ENCODE peak calls at places on chromosome 7, in nine cellular contexts. E, B, A, T, K, D, Y, F and V are unnamed samples.

GRCh38 chr7:36128448-36129047 is 24.5 kb upstream of the EEPD1 start:
- DNase-seq in E (peak), B (peak), A (peak), T (peak), K (peak), D (peak), Y (peak), F (peak), V (peak)

GRCh38 chr7:2641406-2642393 is 9.9 kb downstream of the TTYH3 start:
- DNase-seq in E (peak), B (peak), A (peak), T (peak), K (peak), D (peak), Y (peak), F (no peak), V (peak)

GRCh38 chr7:8109196-8110022 is 140.8 kb downstream of the GLCCI1 start:
- DNase-seq in E (no peak), B (no peak), A (peak), T (peak), K (peak), D (peak), Y (peak), F (no peak), V (peak)

GRCh38 chr7:69764071-69764470 is 165.8 kb downstream of the AUTS2 start:
- DNase-seq in E (no peak), B (no peak), A (no peak), T (no peak), K (no peak), D (no peak), Y (no peak), F (no peak), V (no peak)

GRCh38 chr7:106052681-106053080 is 59.4 kb downstream of the SYPL1 start:
- DNase-seq in E (no peak), B (no peak), A (no peak), T (no peak), K (no peak), D (no peak), Y (no peak), F (no peak), V (no peak)

GRCh38 chr7:71753959-71754652 is 622.2 kb downstream of the GALNT17 start:
- DNase-seq in E (no peak), B (no peak), A (no peak), T (no peak), K (no peak), D (no peak), Y (no peak), F (no peak), V (no peak)

GRCh38 chr7:98281757-98282652 is 519 bp downstream of the BRI3 start:
- DNase-seq in E (peak), B (peak), A (no peak), T (no peak), K (no peak), D (no peak), Y (peak), F (no peak), V (peak)

GRCh38 chr7:116708861-116709260 is 36.9 kb downstream of the MET start:
- DNase-seq in E (no peak), B (no peak), A (no peak), T (no peak), K (no peak), D (no peak), Y (no peak), F (no peak), V (no peak)

GRCh38 chr7:11843113-11843765 is 11.2 kb upstream of the THSD7A start:
- DNase-seq in E (no peak), B (no peak), A (no peak), T (no peak), K (peak), D (no peak), Y (no peak), F (no peak), V (no peak)

GRCh38 chr7:15851201-15851600 is 164.7 kb upstream of the MEOX2 start:
- DNase-seq in E (no peak), B (no peak), A (no peak), T (peak), K (no peak), D (no peak), Y (no peak), F (no peak), V (no peak)

GRCh38 chr7:157476201-157476600 is 139.4 kb downstream of the DNAJB6 start:
- DNase-seq in E (no peak), B (no peak), A (no peak), T (no peak), K (no peak), D (no peak), Y (peak), F (no peak), V (no peak)

GRCh38 chr7:143434660-143435059 is 8.6 kb upstream of the TAS2R60 start:
- DNase-seq in E (peak), B (peak), A (no peak), T (peak), K (no peak), D (peak), Y (no peak), F (no peak), V (no peak)

GRCh38 chr7:114508096-114508495 is 93.5 kb downstream of the FOXP2 start:
- DNase-seq in E (no peak), B (no peak), A (no peak), T (peak), K (peak), D (peak), Y (no peak), F (no peak), V (peak)

GRCh38 chr7:51198654-51199053 is 118.0 kb downstream of the COBL start:
- DNase-seq in E (no peak), B (no peak), A (no peak), T (no peak), K (no peak), D (no peak), Y (no peak), F (no peak), V (no peak)

GRCh38 chr7:37504791-37505190 is 56.1 kb upstream of the ELMO1 start:
- DNase-seq in E (no peak), B (no peak), A (no peak), T (no peak), K (no peak), D (no peak), Y (no peak), F (no peak), V (no peak)

GRCh38 chr7:132115758-132116157 is 460.5 kb downstream of the PLXNA4 start:
- DNase-seq in E (no peak), B (no peak), A (no peak), T (no peak), K (no peak), D (no peak), Y (no peak), F (no peak), V (no peak)

GRCh38 chr7:43076189-43076605 is 36.2 kb upstream of the HECW1 start:
- DNase-seq in E (no peak), B (no peak), A (no peak), T (peak), K (peak), D (peak), Y (no peak), F (no peak), V (no peak)

GRCh38 chr7:80189638-80190037 is 55.0 kb downstream of the GNAI1 start:
- DNase-seq in E (no peak), B (no peak), A (no peak), T (no peak), K (no peak), D (no peak), Y (no peak), F (no peak), V (no peak)

GRCh38 chr7:108244110-108244509 is 113.9 kb upstream of the LAMB4 start:
- DNase-seq in E (no peak), B (no peak), A (no peak), T (no peak), K (no peak), D (no peak), Y (no peak), F (no peak), V (no peak)

GRCh38 chr7:47819054-47819920 is 129.0 kb downstream of the PKD1L1 start:
- DNase-seq in E (peak), B (peak), A (peak), T (peak), K (peak), D (peak), Y (peak), F (peak), V (peak)

GRCh38 chr7:90180011-90180585 is 25.8 kb downstream of the STEAP1 start:
- DNase-seq in E (no peak), B (no peak), A (no peak), T (peak), K (no peak), D (peak), Y (no peak), F (no peak), V (peak)

GRCh38 chr7:39577229-39577874 is 11.1 kb downstream of the YAE1 start:
- DNase-seq in E (no peak), B (no peak), A (no peak), T (no peak), K (no peak), D (no peak), Y (no peak), F (no peak), V (no peak)

GRCh38 chr7:71408276-71408675 is 276.3 kb downstream of the GALNT17 start:
- DNase-seq in E (peak), B (no peak), A (no peak), T (no peak), K (no peak), D (no peak), Y (no peak), F (no peak), V (no peak)

GRCh38 chr7:92563345-92563744 is 26.8 kb downstream of the FAM133B start:
- DNase-seq in E (no peak), B (no peak), A (no peak), T (no peak), K (no peak), D (no peak), Y (no peak), F (no peak), V (no peak)

GRCh38 chr7:104368006-104368405 is 39.6 kb downstream of the LHFPL3 start:
- DNase-seq in E (no peak), B (no peak), A (no peak), T (no peak), K (no peak), D (no peak), Y (no peak), F (no peak), V (no peak)

GRCh38 chr7:29565634-29565981 is 2.0 kb downstream of the PRR15 start:
- DNase-seq in E (no peak), B (no peak), A (no peak), T (no peak), K (no peak), D (no peak), Y (peak), F (no peak), V (no peak)
- H3K4me3 ChIP-seq in E (peak), B (peak), A (no peak), T (peak), K (peak), D (peak), Y (peak), F (peak), V (peak)

GRCh38 chr7:84111842-84112241 is 82.7 kb downstream of the SEMA3A start:
- DNase-seq in E (no peak), B (no peak), A (no peak), T (no peak), K (no peak), D (no peak), Y (no peak), F (no peak), V (no peak)

GRCh38 chr7:84112771-84113170 is 81.8 kb downstream of the SEMA3A start:
- DNase-seq in E (peak), B (no peak), A (no peak), T (no peak), K (no peak), D (peak), Y (no peak), F (no peak), V (peak)

GRCh38 chr7:84108787-84109186 is 85.8 kb downstream of the SEMA3A start:
- DNase-seq in E (no peak), B (no peak), A (no peak), T (no peak), K (no peak), D (no peak), Y (no peak), F (no peak), V (no peak)

GRCh38 chr7:84108119-84108518 is 86.5 kb downstream of the SEMA3A start:
- DNase-seq in E (no peak), B (no peak), A (no peak), T (no peak), K (no peak), D (no peak), Y (no peak), F (no peak), V (no peak)

GRCh38 chr7:84110400-84110799 is 84.2 kb downstream of the SEMA3A start:
- DNase-seq in E (no peak), B (no peak), A (no peak), T (no peak), K (no peak), D (no peak), Y (peak), F (no peak), V (no peak)
- H3K4me3 ChIP-seq in E (no peak), B (no peak), A (no peak), T (no peak), K (no peak), D (no peak), Y (no peak), F (no peak), V (no peak)

GRCh38 chr7:1457059-1457948 is 2.0 kb downstream of the MICALL2 start:
- DNase-seq in E (no peak), B (no peak), A (no peak), T (no peak), K (no peak), D (no peak), Y (no peak), F (no peak), V (no peak)
- H3K4me3 ChIP-seq in E (peak), B (peak), A (peak), T (peak), K (peak), D (peak), Y (no peak), F (peak), V (peak)

DNA sequence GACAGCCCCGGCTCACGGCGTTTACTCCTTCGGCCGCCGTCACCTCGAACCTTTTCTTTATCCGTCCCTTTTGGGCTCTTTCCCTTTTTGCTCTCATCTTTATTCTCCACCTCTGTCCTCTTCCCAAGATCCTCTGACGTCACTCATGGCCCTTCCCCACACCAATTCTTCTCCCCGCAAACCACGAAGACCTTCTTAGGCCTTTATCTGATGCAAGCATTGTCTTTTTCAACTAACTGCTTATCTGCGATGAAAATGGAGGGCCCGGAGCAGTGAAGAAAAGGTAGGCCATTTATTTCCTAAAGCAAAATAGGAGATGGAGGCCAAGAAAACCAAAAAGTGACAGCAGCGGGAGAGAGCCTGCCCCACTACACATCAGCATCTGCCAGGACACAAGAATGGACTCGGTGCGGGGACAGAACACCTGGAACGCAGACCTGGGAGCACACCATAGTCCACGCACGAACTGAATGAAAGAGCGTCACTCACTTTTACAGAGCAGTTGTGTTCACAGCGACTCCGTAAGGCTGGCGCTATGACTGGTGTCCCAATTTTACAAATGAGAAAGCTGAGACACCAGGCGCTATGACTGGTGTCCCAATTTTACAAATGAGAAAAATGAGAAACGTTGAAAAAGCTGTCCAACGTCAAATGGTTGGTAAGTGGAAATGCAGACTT is 45.3 kb downstream of the ZNF777 start:
- DNase-seq in E (no peak), B (no peak), A (no peak), T (peak), K (peak), D (peak), Y (no peak), F (no peak), V (no peak)
- H3K4me3 ChIP-seq in E (peak), B (peak), A (peak), T (no peak), K (peak), D (no peak), Y (peak), F (no peak), V (peak)

GRCh38 chr7:128831178-128831993 is 1.2 kb downstream of the FLNC start:
- DNase-seq in E (peak), B (peak), A (no peak), T (peak), K (peak), D (peak), Y (peak), F (no peak), V (peak)

GRCh38 chr7:128833148-128833938 is 3.1 kb downstream of the FLNC start:
- DNase-seq in E (peak), B (peak), A (no peak), T (peak), K (peak), D (peak), Y (peak), F (no peak), V (peak)

GRCh38 chr7:128833939-128834310 is 3.7 kb downstream of the FLNC start:
- DNase-seq in E (no peak), B (no peak), A (no peak), T (no peak), K (peak), D (peak), Y (no peak), F (no peak), V (peak)

GRCh38 chr7:128831994-128832879 is 2.0 kb downstream of the FLNC start:
- DNase-seq in E (peak), B (no peak), A (no peak), T (peak), K (peak), D (peak), Y (peak), F (no peak), V (peak)

GRCh38 chr7:128832880-128833147 is 2.6 kb downstream of the FLNC start:
- DNase-seq in E (no peak), B (no peak), A (no peak), T (no peak), K (no peak), D (no peak), Y (no peak), F (no peak), V (no peak)
- H3K4me3 ChIP-seq in E (peak), B (peak), A (peak), T (peak), K (peak), D (peak), Y (peak), F (no peak), V (peak)

GRCh38 chr7:25940086-25940906 is 211.7 kb upstream of the NFE2L3 start:
- DNase-seq in E (no peak), B (no peak), A (no peak), T (no peak), K (no peak), D (no peak), Y (no peak), F (no peak), V (no peak)
- H3K4me3 ChIP-seq in E (no peak), B (peak), A (no peak), T (no peak), K (peak), D (no peak), Y (no peak), F (no peak), V (no peak)

GRCh38 chr7:81949306-81949705 is 179.5 kb upstream of the HGF start:
- DNase-seq in E (no peak), B (no peak), A (no peak), T (no peak), K (no peak), D (no peak), Y (no peak), F (no peak), V (no peak)
- H3K4me3 ChIP-seq in E (no peak), B (no peak), A (no peak), T (no peak), K (no peak), D (no peak), Y (no peak), F (no peak), V (no peak)

GRCh38 chr7:23717788-23718187 is 7.8 kb downstream of the STK31 start:
- DNase-seq in E (no peak), B (no peak), A (no peak), T (no peak), K (no peak), D (no peak), Y (no peak), F (no peak), V (no peak)

GRCh38 chr7:23721456-23721855 is 11.4 kb downstream of the STK31 start:
- DNase-seq in E (no peak), B (no peak), A (no peak), T (no peak), K (peak), D (peak), Y (no peak), F (no peak), V (no peak)
- H3K4me3 ChIP-seq in E (no peak), B (no peak), A (no peak), T (no peak), K (no peak), D (no peak), Y (no peak), F (no peak), V (no peak)

GRCh38 chr7:34198089-34198686 is 292.8 kb downstream of the BMPER start:
- DNase-seq in E (no peak), B (no peak), A (no peak), T (no peak), K (no peak), D (peak), Y (no peak), F (no peak), V (no peak)
- H3K4me3 ChIP-seq in E (no peak), B (no peak), A (no peak), T (no peak), K (no peak), D (no peak), Y (no peak), F (no peak), V (no peak)